ENCODE peak calls at places on chromosomes 3 and 15, in nine cellular contexts. H is stimulated activated naive CD8-positive, alpha-beta T cell treated with anti-CD3 and anti-CD28 coated beads, Interleukin-15, amount 100 ng/mL, for 72 hours; I is astrocyte; Y is activated CD4-positive, alpha-beta T cell treated with anti-CD3 and anti-CD28 coated beads for 24 hours; Z is IMR-90; R is mesothelial cell of epicardium; A is T-helper 2 cell; X is SJCRH30; B is MCF 10A. C is an unnamed sample.

GRCh38 chr15:51982770-51983103 is 11.2 kb upstream of the LEO1 start:
- DNase-seq in H (no peak), I (no peak), Y (no peak), Z (no peak), R (no peak), A (no peak), X (no peak), B (no peak), C (no peak)

GRCh38 chr3:108006901-108007331 is 83.9 kb downstream of the CD47 start:
- DNase-seq in H (no peak), I (peak; percentile 31), Y (no peak), Z (no peak), R (no peak), A (no peak), X (no peak), B (no peak), C (no peak)

GRCh38 chr3:69838217-69838616 is 99.0 kb downstream of the MITF start:
- DNase-seq in H (no peak), I (peak; percentile 95), Y (no peak), Z (peak; percentile 98), R (no peak), A (no peak), X (no peak), B (peak; percentile 14), C (no peak)

GRCh38 chr15:92683511-92683834 is 27.9 kb upstream of the FAM174B start:
- DNase-seq in H (no peak), I (no peak), Y (no peak), Z (no peak), R (no peak), A (no peak), X (peak; percentile 62), B (peak; percentile 18), C (no peak)

GRCh38 chr3:114863848-114864247 is 283.2 kb downstream of the ZBTB20 start:
- DNase-seq in H (no peak), I (no peak), Y (no peak), Z (no peak), R (no peak), A (no peak), X (no peak), B (no peak), C (peak; percentile 8)

GRCh38 chr3:129063091-129063640 is 2.6 kb downstream of the GP9 start:
- DNase-seq in H (no peak), I (no peak), Y (no peak), Z (no peak), R (no peak), A (no peak), X (no peak), B (no peak), C (no peak)

GRCh38 chr3:79086514-79086913 is 681.3 kb downstream of the ROBO1 start:
- DNase-seq in H (peak; percentile 16), I (peak; percentile 25), Y (no peak), Z (peak; percentile 63), R (peak; percentile 22), A (no peak), X (peak; percentile 79), B (peak; percentile 69), C (peak; percentile 3)

GRCh38 chr3:169825316-169825715 is 12.6 kb upstream of the LRRC34 start:
- DNase-seq in H (no peak), I (no peak), Y (no peak), Z (no peak), R (no peak), A (no peak), X (no peak), B (no peak), C (no peak)

GRCh38 chr3:11201246-11202024 is 47.1 kb downstream of the HRH1 start:
- DNase-seq in H (no peak), I (peak; percentile 80), Y (no peak), Z (no peak), R (no peak), A (no peak), X (no peak), B (peak; percentile 76), C (no peak)

GRCh38 chr3:4936982-4937614 is 42.1 kb upstream of the BHLHE40 start:
- DNase-seq in H (no peak), I (no peak), Y (no peak), Z (no peak), R (no peak), A (no peak), X (no peak), B (no peak), C (no peak)

GRCh38 chr15:31828594-31828993 is 201.7 kb upstream of the CHRNA7 start:
- DNase-seq in H (no peak), I (no peak), Y (no peak), Z (no peak), R (no peak), A (no peak), X (no peak), B (no peak), C (no peak)

GRCh38 chr15:44299997-44300396 is 11.5 kb downstream of the GOLM2 start:
- DNase-seq in H (no peak), I (no peak), Y (no peak), Z (no peak), R (no peak), A (no peak), X (no peak), B (no peak), C (no peak)

GRCh38 chr15:101288905-101289513 is 6.0 kb downstream of the SNRPA1 start:
- DNase-seq in H (peak; percentile 32), I (no peak), Y (peak; percentile 27), Z (peak; percentile 55), R (no peak), A (no peak), X (peak; percentile 75), B (peak; percentile 61), C (no peak)

GRCh38 chr15:101501703-101502373 is 12.3 kb upstream of the PCSK6 start:
- DNase-seq in H (peak; percentile 71), I (no peak), Y (peak; percentile 18), Z (no peak), R (no peak), A (peak; percentile 19), X (peak; percentile 65), B (peak; percentile 43), C (no peak)

GRCh38 chr3:177596822-177597271 is 399.6 kb upstream of the TBL1XR1 start:
- DNase-seq in H (no peak), I (peak; percentile 59), Y (no peak), Z (no peak), R (no peak), A (no peak), X (no peak), B (peak; percentile 92), C (no peak)

GRCh38 chr15:27328616-27329015 is 357.6 kb downstream of the GABRG3 start:
- DNase-seq in H (no peak), I (no peak), Y (no peak), Z (no peak), R (no peak), A (no peak), X (peak; percentile 7), B (no peak), C (no peak)

GRCh38 chr3:158617982-158618875 is 26.1 kb upstream of the GFM1 start:
- DNase-seq in H (no peak), I (no peak), Y (no peak), Z (no peak), R (no peak), A (no peak), X (no peak), B (peak; percentile 11), C (no peak)

GRCh38 chr3:66036586-66037061 is 2.1 kb downstream of the MAGI1 start:
- DNase-seq in H (no peak), I (peak; percentile 28), Y (no peak), Z (peak; percentile 50), R (no peak), A (no peak), X (peak; percentile 17), B (no peak), C (no peak)

GRCh38 chr3:33982269-33982798 is 183.9 kb downstream of the PDCD6IP start:
- DNase-seq in H (no peak), I (no peak), Y (no peak), Z (peak; percentile 63), R (no peak), A (no peak), X (no peak), B (no peak), C (no peak)

GRCh38 chr15:41904487-41905359 is 10.9 kb upstream of the SPTBN5 start:
- DNase-seq in H (peak; percentile 61), I (no peak), Y (peak; percentile 57), Z (peak; percentile 65), R (no peak), A (peak; percentile 46), X (peak; percentile 90), B (peak; percentile 66), C (peak; percentile 84)

GRCh38 chr3:125386811-125387210 is 11.7 kb upstream of the ZNF148 start:
- DNase-seq in H (no peak), I (peak; percentile 74), Y (no peak), Z (peak; percentile 84), R (no peak), A (no peak), X (no peak), B (peak; percentile 49), C (no peak)

GRCh38 chr3:23264413-23264812 is 61.3 kb downstream of the UBE2E2 start:
- DNase-seq in H (no peak), I (peak; percentile 85), Y (no peak), Z (peak; percentile 80), R (no peak), A (no peak), X (no peak), B (no peak), C (no peak)

GRCh38 chr3:69748503-69748902 is 9.2 kb downstream of the MITF start:
- DNase-seq in H (no peak), I (no peak), Y (no peak), Z (no peak), R (no peak), A (no peak), X (no peak), B (no peak), C (no peak)